ENCODE peak calls at places on chromosomes 4 and X, in seven cellular contexts. One of them, this sample, is unnamed.

GRCh38 chrX:111467896-111468295 is 43.5 kb upstream of the SERTM2 start:
- DNase-seq in Peyer's patch: no peak
- DNase-seq in mucosa of gallbladder: peak
- DNase-seq in amniotic stem cell: no peak
- DNase-seq in activated CD8-positive, alpha-beta memory T cell treated with anti-CD3 and anti-CD28 coated beads for 4 hours: no peak
- DNase-seq in HEK293T: no peak
- DNase-seq in activated CD4-positive, CD25-positive, alpha-beta regulatory T cell treated with anti-CD3 and anti-CD28 coated beads, Interleukin-2, amount 50 U/mL, for 72 hours: no peak
- DNase-seq in this sample: no peak

GRCh38 chr4:52657630-52658501 is 1.2 kb downstream of the USP46 start:
- DNase-seq in amniotic stem cell: no peak
- DNase-seq in activated CD8-positive, alpha-beta memory T cell treated with anti-CD3 and anti-CD28 coated beads for 4 hours: no peak
- DNase-seq in HEK293T: no peak
- DNase-seq in mucosa of gallbladder: no peak
- DNase-seq in activated CD4-positive, CD25-positive, alpha-beta regulatory T cell treated with anti-CD3 and anti-CD28 coated beads, Interleukin-2, amount 50 U/mL, for 72 hours: no peak
- DNase-seq in Peyer's patch: no peak
- DNase-seq in this sample: no peak

GRCh38 chrX:47936224-47936939 is 67.4 kb downstream of the ZNF182 start:
- DNase-seq in amniotic stem cell: no peak
- DNase-seq in HEK293T: no peak
- DNase-seq in activated CD4-positive, CD25-positive, alpha-beta regulatory T cell treated with anti-CD3 and anti-CD28 coated beads, Interleukin-2, amount 50 U/mL, for 72 hours: no peak
- DNase-seq in Peyer's patch: no peak
- DNase-seq in mucosa of gallbladder: no peak
- DNase-seq in activated CD8-positive, alpha-beta memory T cell treated with anti-CD3 and anti-CD28 coated beads for 4 hours: no peak
- DNase-seq in this sample: no peak

GRCh38 chr4:121688261-121688660 is 8.5 kb downstream of the ANXA5 start:
- DNase-seq in amniotic stem cell: no peak
- DNase-seq in activated CD4-positive, CD25-positive, alpha-beta regulatory T cell treated with anti-CD3 and anti-CD28 coated beads, Interleukin-2, amount 50 U/mL, for 72 hours: no peak
- DNase-seq in activated CD8-positive, alpha-beta memory T cell treated with anti-CD3 and anti-CD28 coated beads for 4 hours: no peak
- DNase-seq in mucosa of gallbladder: no peak
- DNase-seq in Peyer's patch: no peak
- DNase-seq in HEK293T: no peak
- DNase-seq in this sample: no peak

GRCh38 chr4:76752911-76753494 is 144.9 kb downstream of the SOWAHB start:
- DNase-seq in amniotic stem cell: peak
- DNase-seq in Peyer's patch: no peak
- DNase-seq in activated CD4-positive, CD25-positive, alpha-beta regulatory T cell treated with anti-CD3 and anti-CD28 coated beads, Interleukin-2, amount 50 U/mL, for 72 hours: no peak
- DNase-seq in mucosa of gallbladder: no peak
- DNase-seq in activated CD8-positive, alpha-beta memory T cell treated with anti-CD3 and anti-CD28 coated beads for 4 hours: no peak
- DNase-seq in HEK293T: no peak
- DNase-seq in this sample: no peak

GRCh38 chrX:104281564-104281963 is 26.8 kb upstream of the ESX1 start:
- DNase-seq in amniotic stem cell: no peak
- DNase-seq in activated CD8-positive, alpha-beta memory T cell treated with anti-CD3 and anti-CD28 coated beads for 4 hours: no peak
- DNase-seq in HEK293T: no peak
- DNase-seq in mucosa of gallbladder: no peak
- DNase-seq in activated CD4-positive, CD25-positive, alpha-beta regulatory T cell treated with anti-CD3 and anti-CD28 coated beads, Interleukin-2, amount 50 U/mL, for 72 hours: no peak
- DNase-seq in Peyer's patch: no peak
- DNase-seq in this sample: no peak

GRCh38 chr4:126004936-126005335 is 690.2 kb downstream of the FAT4 start:
- DNase-seq in mucosa of gallbladder: no peak
- DNase-seq in activated CD8-positive, alpha-beta memory T cell treated with anti-CD3 and anti-CD28 coated beads for 4 hours: no peak
- DNase-seq in Peyer's patch: no peak
- DNase-seq in amniotic stem cell: no peak
- DNase-seq in HEK293T: peak
- DNase-seq in activated CD4-positive, CD25-positive, alpha-beta regulatory T cell treated with anti-CD3 and anti-CD28 coated beads, Interleukin-2, amount 50 U/mL, for 72 hours: no peak
- DNase-seq in this sample: no peak

GRCh38 chr4:139761461-139761860 is 95.8 kb downstream of the MGST2 start:
- DNase-seq in amniotic stem cell: no peak
- DNase-seq in activated CD8-positive, alpha-beta memory T cell treated with anti-CD3 and anti-CD28 coated beads for 4 hours: no peak
- DNase-seq in activated CD4-positive, CD25-positive, alpha-beta regulatory T cell treated with anti-CD3 and anti-CD28 coated beads, Interleukin-2, amount 50 U/mL, for 72 hours: no peak
- DNase-seq in mucosa of gallbladder: no peak
- DNase-seq in Peyer's patch: no peak
- DNase-seq in HEK293T: peak
- DNase-seq in this sample: no peak

GRCh38 chrX:48589482-48590162 is 7.7 kb upstream of the WDR13 start:
- DNase-seq in HEK293T: no peak
- DNase-seq in amniotic stem cell: no peak
- DNase-seq in mucosa of gallbladder: no peak
- DNase-seq in activated CD4-positive, CD25-positive, alpha-beta regulatory T cell treated with anti-CD3 and anti-CD28 coated beads, Interleukin-2, amount 50 U/mL, for 72 hours: no peak
- DNase-seq in activated CD8-positive, alpha-beta memory T cell treated with anti-CD3 and anti-CD28 coated beads for 4 hours: no peak
- DNase-seq in Peyer's patch: no peak
- DNase-seq in this sample: no peak

GRCh38 chr4:66032571-66032970 is 362.3 kb upstream of the EPHA5 start:
- DNase-seq in Peyer's patch: no peak
- DNase-seq in mucosa of gallbladder: no peak
- DNase-seq in HEK293T: no peak
- DNase-seq in amniotic stem cell: no peak
- DNase-seq in activated CD8-positive, alpha-beta memory T cell treated with anti-CD3 and anti-CD28 coated beads for 4 hours: no peak
- DNase-seq in activated CD4-positive, CD25-positive, alpha-beta regulatory T cell treated with anti-CD3 and anti-CD28 coated beads, Interleukin-2, amount 50 U/mL, for 72 hours: no peak
- DNase-seq in this sample: no peak

GRCh38 chr4:2370597-2371320 is 47.7 kb downstream of the ZFYVE28 start:
- DNase-seq in HEK293T: no peak
- DNase-seq in activated CD4-positive, CD25-positive, alpha-beta regulatory T cell treated with anti-CD3 and anti-CD28 coated beads, Interleukin-2, amount 50 U/mL, for 72 hours: no peak
- DNase-seq in activated CD8-positive, alpha-beta memory T cell treated with anti-CD3 and anti-CD28 coated beads for 4 hours: no peak
- DNase-seq in amniotic stem cell: no peak
- DNase-seq in mucosa of gallbladder: no peak
- DNase-seq in Peyer's patch: no peak
- DNase-seq in this sample: no peak

GRCh38 chr4:3529363-3529762 is 2.9 kb downstream of the LRPAP1 start:
- DNase-seq in mucosa of gallbladder: no peak
- DNase-seq in activated CD8-positive, alpha-beta memory T cell treated with anti-CD3 and anti-CD28 coated beads for 4 hours: no peak
- DNase-seq in amniotic stem cell: no peak
- DNase-seq in HEK293T: no peak
- DNase-seq in Peyer's patch: no peak
- DNase-seq in activated CD4-positive, CD25-positive, alpha-beta regulatory T cell treated with anti-CD3 and anti-CD28 coated beads, Interleukin-2, amount 50 U/mL, for 72 hours: no peak
- DNase-seq in this sample: no peak

GRCh38 chrX:23803931-23804381 is 21.0 kb downstream of the SAT1 start:
- DNase-seq in activated CD4-positive, CD25-positive, alpha-beta regulatory T cell treated with anti-CD3 and anti-CD28 coated beads, Interleukin-2, amount 50 U/mL, for 72 hours: no peak
- DNase-seq in HEK293T: no peak
- DNase-seq in amniotic stem cell: no peak
- DNase-seq in mucosa of gallbladder: peak
- DNase-seq in Peyer's patch: no peak
- DNase-seq in activated CD8-positive, alpha-beta memory T cell treated with anti-CD3 and anti-CD28 coated beads for 4 hours: no peak
- DNase-seq in this sample: no peak

GRCh38 chr4:126794363-126794762 is 838.4 kb upstream of the INTU start:
- DNase-seq in Peyer's patch: no peak
- DNase-seq in amniotic stem cell: no peak
- DNase-seq in activated CD8-positive, alpha-beta memory T cell treated with anti-CD3 and anti-CD28 coated beads for 4 hours: no peak
- DNase-seq in mucosa of gallbladder: no peak
- DNase-seq in activated CD4-positive, CD25-positive, alpha-beta regulatory T cell treated with anti-CD3 and anti-CD28 coated beads, Interleukin-2, amount 50 U/mL, for 72 hours: no peak
- DNase-seq in HEK293T: no peak
- DNase-seq in this sample: no peak

GRCh38 chrX:155065035-155065734 is 5.8 kb downstream of the CMC4 start:
- DNase-seq in activated CD8-positive, alpha-beta memory T cell treated with anti-CD3 and anti-CD28 coated beads for 4 hours: no peak
- DNase-seq in amniotic stem cell: no peak
- DNase-seq in mucosa of gallbladder: no peak
- DNase-seq in activated CD4-positive, CD25-positive, alpha-beta regulatory T cell treated with anti-CD3 and anti-CD28 coated beads, Interleukin-2, amount 50 U/mL, for 72 hours: no peak
- DNase-seq in Peyer's patch: no peak
- DNase-seq in HEK293T: no peak
- DNase-seq in this sample: no peak

GRCh38 chrX:108699368-108699767 is 37.0 kb downstream of the IRS4 start:
- DNase-seq in activated CD4-positive, CD25-positive, alpha-beta regulatory T cell treated with anti-CD3 and anti-CD28 coated beads, Interleukin-2, amount 50 U/mL, for 72 hours: no peak
- DNase-seq in HEK293T: peak
- DNase-seq in mucosa of gallbladder: no peak
- DNase-seq in activated CD8-positive, alpha-beta memory T cell treated with anti-CD3 and anti-CD28 coated beads for 4 hours: no peak
- DNase-seq in Peyer's patch: no peak
- DNase-seq in amniotic stem cell: no peak
- DNase-seq in this sample: no peak

GRCh38 chr4:188976644-188977115 is 837.4 kb downstream of the TRIML1 start:
- DNase-seq in HEK293T: peak
- DNase-seq in amniotic stem cell: peak
- DNase-seq in mucosa of gallbladder: no peak
- DNase-seq in activated CD4-positive, CD25-positive, alpha-beta regulatory T cell treated with anti-CD3 and anti-CD28 coated beads, Interleukin-2, amount 50 U/mL, for 72 hours: no peak
- DNase-seq in activated CD8-positive, alpha-beta memory T cell treated with anti-CD3 and anti-CD28 coated beads for 4 hours: no peak
- DNase-seq in Peyer's patch: no peak
- DNase-seq in this sample: no peak

GRCh38 chrX:16931371-16931770 is 15.1 kb upstream of the REPS2 start:
- DNase-seq in activated CD4-positive, CD25-positive, alpha-beta regulatory T cell treated with anti-CD3 and anti-CD28 coated beads, Interleukin-2, amount 50 U/mL, for 72 hours: no peak
- DNase-seq in mucosa of gallbladder: no peak
- DNase-seq in Peyer's patch: no peak
- DNase-seq in amniotic stem cell: no peak
- DNase-seq in activated CD8-positive, alpha-beta memory T cell treated with anti-CD3 and anti-CD28 coated beads for 4 hours: no peak
- DNase-seq in HEK293T: no peak
- DNase-seq in this sample: no peak

GRCh38 chrX:110180176-110180927 is 137.5 kb downstream of the AMMECR1 start:
- DNase-seq in HEK293T: no peak
- DNase-seq in activated CD4-positive, CD25-positive, alpha-beta regulatory T cell treated with anti-CD3 and anti-CD28 coated beads, Interleukin-2, amount 50 U/mL, for 72 hours: no peak
- DNase-seq in mucosa of gallbladder: no peak
- DNase-seq in Peyer's patch: no peak
- DNase-seq in amniotic stem cell: peak
- DNase-seq in activated CD8-positive, alpha-beta memory T cell treated with anti-CD3 and anti-CD28 coated beads for 4 hours: no peak
- DNase-seq in this sample: no peak